ENCODE peak calls at places on chromosomes 6 and 20, in nine cellular contexts. U, V, D, E, L, G, F, O and W are unnamed samples.
A peak's percentile ranks its signal among the peaks of the same experiment; 100 is the strongest.

GRCh38 chr6:82773061-82773717 is 292.5 kb downstream of the UBE3D start:
- DNase-seq in U (no peak), V (no peak), D (no peak), E (peak; percentile 61), L (no peak), G (no peak), F (no peak), O (no peak), W (no peak)

GRCh38 chr6:5762561-5762968 is 244.2 kb downstream of the NRN1 start:
- DNase-seq in U (no peak), V (no peak), D (no peak), E (peak; percentile 11), L (no peak), G (peak; percentile 35), F (no peak), O (no peak), W (peak; percentile 6)

GRCh38 chr6:2641044-2641673 is 109.6 kb downstream of the MYLK4 start:
- DNase-seq in U (no peak), V (no peak), D (no peak), E (no peak), L (no peak), G (no peak), F (no peak), O (no peak), W (no peak)

GRCh38 chr20:10682939-10683338 is 9.1 kb upstream of the JAG1 start:
- DNase-seq in U (no peak), V (no peak), D (no peak), E (no peak), L (no peak), G (peak; percentile 35), F (no peak), O (no peak), W (no peak)

GRCh38 chr6:157648561-157648960 is 174.5 kb upstream of the SNX9 start:
- DNase-seq in U (no peak), V (no peak), D (no peak), E (no peak), L (no peak), G (no peak), F (peak; percentile 57), O (no peak), W (no peak)

GRCh38 chr20:25238319-25239037 is 9.4 kb upstream of the PYGB start:
- DNase-seq in U (no peak), V (no peak), D (no peak), E (peak; percentile 55), L (no peak), G (peak; percentile 51), F (no peak), O (no peak), W (peak; percentile 42)

GRCh38 chr20:32485770-32486248 is 99.3 kb downstream of the NOL4L start:
- DNase-seq in U (no peak), V (no peak), D (no peak), E (no peak), L (no peak), G (no peak), F (no peak), O (peak; percentile 26), W (no peak)

GRCh38 chr6:116105247-116105646 is 4.6 kb downstream of the NT5DC1 start:
- DNase-seq in U (no peak), V (no peak), D (no peak), E (no peak), L (no peak), G (no peak), F (no peak), O (no peak), W (no peak)

GRCh38 chr6:170369439-170369838 is 62.9 kb downstream of the FAM120B start:
- DNase-seq in U (no peak), V (no peak), D (no peak), E (no peak), L (no peak), G (no peak), F (no peak), O (peak; percentile 55), W (no peak)

GRCh38 chr20:61761453-61762207 is 304.1 kb downstream of the TAF4 start:
- DNase-seq in U (no peak), V (no peak), D (no peak), E (no peak), L (no peak), G (no peak), F (peak; percentile 48), O (no peak), W (no peak)

GRCh38 chr6:49409951-49410542 is 53.0 kb downstream of the MMUT start:
- DNase-seq in U (no peak), V (peak; percentile 57), D (peak; percentile 5), E (peak; percentile 61), L (peak; percentile 30), G (peak; percentile 72), F (peak; percentile 48), O (peak; percentile 27), W (peak; percentile 76)

GRCh38 chr6:129440691-129441090 is 269.3 kb downstream of the ARHGAP18 start:
- DNase-seq in U (peak; percentile 4), V (peak; percentile 5), D (no peak), E (peak; percentile 8), L (no peak), G (peak; percentile 51), F (no peak), O (no peak), W (no peak)

GRCh38 chr6:115796061-115796460 is 264.6 kb downstream of the FRK start:
- DNase-seq in U (peak; percentile 19), V (no peak), D (no peak), E (no peak), L (no peak), G (no peak), F (no peak), O (no peak), W (no peak)

DNA sequence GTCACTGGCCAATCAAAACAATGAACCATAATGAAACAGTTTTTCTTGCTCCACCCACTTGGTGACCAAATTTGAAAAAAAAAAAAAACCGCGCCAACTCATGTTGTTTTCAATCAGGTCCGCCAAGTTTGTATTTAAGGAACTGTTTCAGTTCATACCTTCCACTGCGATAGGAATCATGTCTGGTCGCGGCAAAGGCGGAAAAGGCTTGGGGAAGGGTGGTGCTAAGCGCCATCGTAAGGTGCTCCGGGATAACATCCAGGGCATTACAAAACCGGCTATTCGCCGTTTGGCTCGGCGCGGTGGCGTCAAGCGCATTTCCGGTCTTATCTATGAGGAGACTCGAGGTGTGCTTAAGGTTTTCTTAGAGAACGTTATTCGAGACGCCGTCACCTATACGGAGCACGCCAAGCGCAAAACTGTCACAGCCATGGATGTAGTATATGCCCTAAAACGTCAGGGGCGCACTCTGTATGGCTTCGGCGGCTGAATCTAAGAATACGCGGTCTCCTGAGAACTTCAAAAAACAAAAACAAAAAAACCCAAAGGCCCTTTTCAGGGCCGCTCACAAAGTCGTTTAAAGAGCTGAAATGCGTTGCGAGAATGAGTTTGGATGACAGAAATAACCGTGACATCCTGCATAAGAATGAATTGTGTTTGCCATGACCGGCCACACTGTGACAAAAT is 16.7 kb downstream of the HFE start:
- DNase-seq in U (peak; percentile 83), V (peak; percentile 93), D (peak; percentile 47), E (peak; percentile 94), L (peak; percentile 90), G (peak; percentile 95), F (peak; percentile 90), O (peak; percentile 89), W (peak; percentile 96)
- TF ChIP-seq CTCF in U (peak; percentile 61), V (peak; percentile 18), D (peak; percentile 53), E (peak; percentile 55), L (peak; percentile 52), G (peak; percentile 33), F (peak; percentile 47), O (peak; percentile 16), W (peak; percentile 38)

DNA sequence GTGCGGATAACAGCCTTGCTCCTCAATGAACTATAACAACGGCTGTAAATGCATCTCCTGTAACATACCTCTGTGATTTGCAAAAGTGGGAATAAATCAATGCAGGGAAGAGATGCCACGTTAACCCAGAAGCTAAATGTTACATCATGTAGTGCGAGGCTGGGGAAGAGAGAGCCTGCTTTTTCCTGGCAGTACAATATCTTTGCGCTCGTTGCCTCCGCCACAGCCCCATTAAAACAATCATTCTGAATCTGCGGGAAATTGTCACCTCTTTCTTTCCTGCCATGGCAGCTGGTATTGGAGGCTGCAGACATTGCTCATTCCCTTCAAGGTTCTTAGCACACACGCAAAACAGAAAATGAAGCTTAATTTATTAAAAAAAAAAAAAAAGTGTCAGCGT is 70.1 kb upstream of the TFB1M start:
- DNase-seq in U (no peak), V (no peak), D (no peak), E (no peak), L (no peak), G (no peak), F (no peak), O (no peak), W (no peak)
- H3K4me3 ChIP-seq in U (no peak overlapping the region), V (no peak overlapping the region), D (no peak overlapping the region), E (no peak overlapping the region), L (no peak overlapping the region), G (no peak overlapping the region), F (no peak overlapping the region), O (no peak overlapping the region), W (no peak overlapping the region)

DNA sequence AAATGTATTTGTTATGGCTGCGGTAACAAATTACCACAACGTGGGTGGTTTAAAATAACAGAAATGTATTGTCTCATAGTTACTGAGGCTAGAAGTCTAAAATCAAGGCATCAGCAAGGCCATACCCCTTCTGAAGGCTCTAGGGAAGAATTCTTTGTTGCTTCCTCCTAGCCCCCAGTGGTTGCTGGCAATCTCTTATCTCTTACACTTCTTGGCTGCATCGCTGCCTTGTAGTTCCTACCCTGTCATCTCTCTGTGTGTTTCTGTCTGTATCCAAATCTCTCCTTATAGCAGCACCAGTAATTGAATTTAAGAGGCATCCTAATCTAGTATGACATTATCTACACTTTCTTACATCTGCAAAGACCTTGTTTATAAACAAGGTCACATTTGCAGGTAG is 534.7 kb downstream of the PHF3 start:
- DNase-seq in U (no peak), V (no peak), D (no peak), E (no peak), L (no peak), G (no peak), F (no peak), O (no peak), W (no peak)
- TF ChIP-seq CTCF in U (no peak), V (no peak), D (no peak), E (no peak), L (no peak), G (no peak), F (no peak), O (no peak), W (no peak)

GRCh38 chr6:130578713-130579112 is 212.9 kb downstream of the TMEM200A start:
- DNase-seq in U (no peak), V (no peak), D (no peak), E (no peak), L (no peak), G (no peak), F (no peak), O (no peak), W (no peak)

GRCh38 chr6:130575557-130575956 is 209.7 kb downstream of the TMEM200A start:
- DNase-seq in U (no peak), V (no peak), D (no peak), E (no peak), L (no peak), G (no peak), F (no peak), O (no peak), W (no peak)

GRCh38 chr6:130574146-130574545 is 208.3 kb downstream of the TMEM200A start:
- DNase-seq in U (no peak), V (no peak), D (no peak), E (no peak), L (no peak), G (no peak), F (no peak), O (no peak), W (peak; percentile 84)

GRCh38 chr6:130577178-130577919 is 211.5 kb downstream of the TMEM200A start:
- DNase-seq in U (no peak), V (no peak), D (no peak), E (no peak), L (no peak), G (no peak), F (no peak), O (no peak), W (no peak)

GRCh38 chr6:130575971-130576370 is 210.2 kb downstream of the TMEM200A start:
- DNase-seq in U (no peak), V (no peak), D (no peak), E (no peak), L (no peak), G (no peak), F (no peak), O (peak; percentile 19), W (no peak)
- H3K4me3 ChIP-seq in U (no peak overlapping the region), V (no peak overlapping the region), D (no peak overlapping the region), E (no peak overlapping the region), L (no peak overlapping the region), G (no peak overlapping the region), F (no peak overlapping the region), O (no peak overlapping the region), W (no peak overlapping the region)